ENCODE peak calls at places on chromosomes 4 and X, in four cellular contexts. C is HEK293T, S is K562, X is GM12878. A is an unnamed sample.

GRCh38 chr4:99811850-99812249 is 4.8 kb upstream of the DAPP1 start:
- DNase-seq in C (peak; percentile 15), S (peak; percentile 44), X (no peak), A (peak; percentile 15)

GRCh38 chrX:3312109-3312508 is 34.3 kb downstream of the MXRA5 start:
- DNase-seq in C (no peak), S (no peak), X (no peak), A (no peak)

GRCh38 chrX:108735087-108735679 is 1.2 kb downstream of the IRS4 start:
- DNase-seq in C (peak; percentile 28), S (no peak), X (no peak), A (no peak)

GRCh38 chr4:117664706-117665444 is 369.4 kb upstream of the NDST3 start:
- DNase-seq in C (no peak), S (no peak), X (no peak), A (no peak)

GRCh38 chr4:88177981-88178632 is 19.7 kb upstream of the ABCG2 start:
- DNase-seq in C (no peak), S (peak; percentile 17), X (no peak), A (peak; percentile 28)

GRCh38 chr4:169068423-169068822 is 58.4 kb upstream of the CBR4 start:
- DNase-seq in C (no peak), S (no peak), X (no peak), A (peak; percentile 39)

GRCh38 chr4:57074753-57075152 is 35.4 kb downstream of the IGFBP7 start:
- DNase-seq in C (no peak), S (no peak), X (no peak), A (no peak)

GRCh38 chr4:68654946-68655721 is 15.3 kb downstream of the UGT2B15 start:
- DNase-seq in C (no peak), S (no peak), X (no peak), A (no peak)

GRCh38 chr4:2291705-2292651 is 30.1 kb upstream of the MXD4 start:
- DNase-seq in C (no peak), S (no peak), X (no peak), A (no peak)

GRCh38 chr4:2290488-2290887 is 28.6 kb upstream of the MXD4 start:
- DNase-seq in C (no peak), S (no peak), X (no peak), A (no peak)

GRCh38 chr4:2292679-2293108 is 30.8 kb upstream of the MXD4 start:
- DNase-seq in C (no peak), S (no peak), X (no peak), A (no peak)

GRCh38 chr4:2289955-2290333 is 28.0 kb upstream of the MXD4 start:
- DNase-seq in C (no peak), S (no peak), X (no peak), A (no peak)

DNA sequence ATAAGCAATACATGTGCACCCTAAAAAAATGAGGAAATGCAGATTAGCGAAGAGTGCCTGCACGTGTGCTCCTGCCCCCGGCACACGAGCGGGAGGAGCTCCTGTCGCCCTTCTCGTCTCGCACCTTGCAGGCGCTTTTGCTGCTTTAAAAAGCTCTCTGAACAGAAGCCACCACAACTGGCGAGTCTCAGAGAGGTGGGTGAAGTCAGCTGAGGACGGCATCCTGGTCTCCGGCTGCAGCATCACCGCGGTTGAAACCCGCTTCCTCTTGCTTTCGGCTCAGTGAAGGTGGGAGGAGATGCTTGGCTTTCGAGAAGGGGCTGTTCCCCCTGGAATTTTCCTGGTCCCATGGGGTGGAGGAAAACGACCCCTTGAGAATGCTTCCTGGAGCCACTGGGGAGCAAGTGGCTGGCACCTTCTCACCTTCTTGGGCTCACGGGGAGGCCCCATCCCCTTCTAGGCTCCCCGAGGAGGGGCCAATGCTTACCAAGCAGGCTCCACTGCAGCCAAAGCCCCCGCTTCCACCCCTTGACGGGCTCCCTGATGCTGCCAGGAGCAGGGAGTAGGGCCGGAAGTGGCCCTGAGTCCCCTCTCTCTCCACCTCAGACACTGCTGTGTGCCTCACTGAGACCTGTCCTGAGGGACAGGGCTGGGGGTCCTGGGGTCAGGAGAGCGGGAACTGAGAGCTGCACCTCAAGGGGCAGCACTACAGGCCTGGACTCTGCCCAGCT is 29.2 kb upstream of the MXD4 start:
- DNase-seq in C (no peak), S (no peak), X (no peak), A (no peak)
- TF ChIP-seq FOXK2 in C (no peak), S (no peak), X (no peak), A (no peak)

DNA sequence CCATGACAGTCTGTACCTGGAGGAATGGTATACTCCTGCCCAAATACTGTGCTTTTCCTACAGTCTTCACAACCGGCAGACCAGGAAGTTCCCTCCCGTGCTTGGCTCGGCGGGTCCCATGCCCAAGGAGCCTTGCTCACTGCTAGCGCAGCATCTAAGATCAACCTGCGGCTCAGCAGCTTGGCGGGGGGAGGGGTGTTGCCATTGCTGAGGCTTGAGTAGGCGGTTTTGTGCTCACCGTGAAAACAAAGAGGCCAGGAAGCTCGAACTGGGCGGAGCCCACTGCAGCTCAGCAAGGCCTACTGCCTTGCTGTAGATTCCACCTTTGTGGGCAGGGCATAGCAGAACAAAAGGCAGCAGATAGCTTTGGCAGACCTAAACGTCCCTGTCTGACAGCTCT is 152.7 kb downstream of the TEX11 start:
- DNase-seq in C (no peak), S (no peak), X (no peak), A (no peak)
- TF ChIP-seq FOXK2 in C (no peak), S (no peak), X (no peak), A (no peak)

DNA sequence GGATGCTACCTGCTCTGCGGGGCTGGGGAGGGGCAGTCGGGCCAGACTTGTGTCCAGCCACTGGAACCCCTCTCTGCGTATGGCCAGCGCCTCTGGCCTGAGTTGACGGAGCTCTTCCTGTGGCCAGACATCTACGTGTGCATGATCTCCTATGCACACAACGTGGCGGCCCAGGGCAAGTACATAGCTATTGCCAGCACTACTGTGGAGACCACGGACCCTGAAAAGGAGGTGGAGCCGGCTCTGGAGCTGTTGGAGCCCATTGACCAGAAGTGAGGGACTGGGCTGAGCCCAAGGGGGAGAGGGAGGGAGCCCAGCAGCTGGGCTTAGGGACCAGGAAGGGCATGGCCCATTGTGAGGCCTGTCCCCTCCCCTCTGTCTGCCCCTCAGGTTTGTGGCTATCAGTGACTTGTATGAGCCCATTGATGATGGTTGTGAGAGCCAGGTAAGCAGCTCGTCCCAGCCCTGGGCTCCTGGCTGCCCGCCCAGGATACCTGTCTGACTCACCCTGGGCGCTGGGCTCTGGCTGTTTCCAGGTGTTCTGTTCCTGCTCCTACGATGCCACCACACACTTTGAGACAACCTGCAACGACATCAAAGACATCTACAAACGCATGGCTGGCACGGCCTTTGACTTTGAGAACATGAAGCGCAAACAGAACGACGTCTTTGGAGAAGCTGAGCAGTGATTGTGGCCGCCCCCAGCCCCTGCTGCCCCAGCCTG is 1.8 kb upstream of the FAM50A start:
- DNase-seq in C (no peak), S (no peak), X (no peak), A (no peak)
- TF ChIP-seq FOXK2 in C (no peak), S (no peak), X (no peak), A (no peak)

DNA sequence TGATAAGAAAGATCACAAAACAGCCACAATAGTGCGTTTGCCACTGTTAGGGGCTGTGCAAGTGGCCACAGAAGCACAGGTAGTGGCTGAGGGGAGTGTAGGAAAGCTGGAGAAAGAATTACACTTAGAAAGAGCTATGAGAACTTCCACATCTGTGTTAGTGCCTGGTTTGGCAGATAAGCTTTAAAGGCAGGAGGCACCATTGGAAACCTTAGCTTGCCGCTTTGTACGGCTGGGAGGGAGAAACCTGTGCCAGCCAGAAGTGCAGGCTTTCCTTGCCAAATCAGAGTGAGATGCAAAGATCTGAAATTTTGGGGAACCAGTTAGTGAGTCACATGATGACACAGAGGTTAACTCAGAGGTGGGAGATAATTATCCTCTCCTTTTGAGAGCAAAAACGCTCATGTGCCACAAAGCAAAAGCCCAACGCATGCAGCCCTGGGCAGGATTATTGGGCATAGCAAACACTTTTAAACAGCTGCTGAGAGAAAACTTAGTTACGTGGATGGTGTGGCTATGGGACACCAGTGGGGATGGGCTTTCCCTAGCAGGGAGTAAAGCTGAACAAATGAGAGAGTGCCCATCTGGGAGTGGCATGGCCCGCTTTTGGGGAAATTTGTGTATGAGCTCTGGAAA is 343.6 kb downstream of the ARAP2 start:
- DNase-seq in C (no peak), S (no peak), X (no peak), A (no peak)
- TF ChIP-seq FOXK2 in C (no peak), S (no peak), X (no peak), A (no peak)

DNA sequence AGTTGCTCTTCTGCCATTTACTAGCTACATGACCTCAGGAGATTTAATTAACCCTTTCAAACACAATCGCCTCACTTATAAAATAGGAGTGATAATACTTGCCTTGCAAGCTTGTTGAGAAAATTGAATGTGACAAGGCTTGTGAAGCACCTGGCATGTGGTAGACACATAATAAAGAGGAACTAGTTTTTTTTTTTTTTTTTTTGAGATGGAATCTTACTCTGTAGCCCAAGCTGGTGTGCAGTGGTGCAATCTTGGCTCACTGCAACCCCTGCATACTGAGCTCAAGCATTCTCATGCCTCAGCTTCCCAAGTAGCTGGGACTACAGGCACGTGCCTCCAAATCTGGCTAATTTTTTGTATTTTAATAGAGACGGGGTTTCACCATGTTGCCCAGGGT is 73.7 kb upstream of the STIM2 start:
- DNase-seq in C (no peak), S (no peak), X (no peak), A (no peak)
- TF ChIP-seq FOXK2 in C (no peak), S (no peak), X (no peak), A (no peak)

DNA sequence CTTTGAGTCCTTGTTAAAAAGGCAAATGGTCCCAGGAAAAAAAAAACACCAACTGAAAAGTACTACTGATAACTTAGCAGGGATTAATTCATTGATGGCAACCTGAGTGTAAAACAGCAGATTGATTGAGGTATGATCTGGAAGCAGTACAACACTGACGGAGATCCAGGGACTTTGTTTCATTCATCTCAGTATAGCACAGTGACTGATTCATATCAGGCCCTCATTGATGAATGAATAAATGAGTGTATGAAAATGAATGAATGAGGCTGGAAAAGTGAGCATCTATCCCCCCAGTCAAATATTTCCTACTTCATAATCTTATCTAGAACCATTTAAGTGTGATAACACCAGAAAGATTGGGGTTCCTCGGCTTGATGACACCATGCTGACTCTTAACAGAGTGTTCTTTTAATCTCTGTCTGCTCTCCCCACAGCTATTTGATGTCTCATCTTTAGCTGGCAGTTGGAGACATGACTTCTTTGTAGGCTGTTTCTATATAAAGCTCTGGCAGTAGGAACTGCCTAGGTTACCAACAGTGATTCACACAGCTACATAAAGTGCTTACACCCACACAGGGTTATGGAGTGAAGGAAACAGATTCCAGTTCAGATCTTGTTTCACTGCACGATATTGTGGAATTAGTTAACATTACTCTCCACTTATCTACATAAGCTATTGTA is 18.6 kb upstream of the RNF128 start:
- DNase-seq in C (no peak), S (no peak), X (no peak), A (no peak)
- TF ChIP-seq FOXK2 in C (no peak), S (no peak), X (no peak), A (no peak)

GRCh38 chr4:108963910-108964309 is 201.1 kb upstream of the ETNPPL start:
- DNase-seq in C (no peak), S (no peak), X (no peak), A (no peak)
- TF ChIP-seq FOXK2 in C (no peak), S (no peak), X (no peak), A (no peak)

GRCh38 chrX:107449490-107450175 is at the start of gene FRMPD3:
- DNase-seq in C (peak; percentile 47), S (no peak), X (no peak), A (no peak)
- TF ChIP-seq FOXK2 in C (no peak), S (no peak), X (no peak), A (no peak)

GRCh38 chr4:75843596-75843995 is 58.7 kb downstream of the PPEF2 start:
- DNase-seq in C (no peak), S (no peak), X (no peak), A (no peak)

GRCh38 chr4:75845992-75846391 is 56.3 kb downstream of the PPEF2 start:
- DNase-seq in C (no peak), S (no peak), X (no peak), A (no peak)

GRCh38 chr4:75844151-75844662 is 58.0 kb downstream of the PPEF2 start:
- DNase-seq in C (no peak), S (no peak), X (no peak), A (peak; percentile 76)

GRCh38 chr4:75841641-75842520 is 60.4 kb downstream of the PPEF2 start:
- DNase-seq in C (no peak), S (no peak), X (no peak), A (peak; percentile 78)
- TF ChIP-seq FOXK2 in C (no peak), S (no peak), X (no peak), A (no peak)

A was measured in HepG2.